ENCODE peak calls at places on chromosomes 12 and 14, in six cellular contexts. U is CD8-positive, alpha-beta T cell; X is mesenchymal stem cell; I is effector memory CD4-positive, alpha-beta T cell; A is naive thymus-derived CD4-positive, alpha-beta T cell; F is CD8-positive, alpha-beta memory T cell. K is an unnamed sample.

GRCh38 chr12:123041042-123041531 is 60.6 kb downstream of the ARL6IP4 start:
- DNase-seq in U (no peak), X (no peak), I (no peak), A (no peak), F (no peak), K (no peak)

GRCh38 chr14:71716371-71716770 is 215.9 kb upstream of the RGS6 start:
- DNase-seq in U (no peak), X (no peak), I (no peak), A (no peak), F (no peak), K (no peak)

GRCh38 chr14:70020350-70021170 is 141.3 kb downstream of the SMOC1 start:
- DNase-seq in U (no peak), X (no peak), I (no peak), A (no peak), F (no peak), K (no peak)

GRCh38 chr14:31326111-31326510 is 94.2 kb downstream of the HEATR5A start:
- DNase-seq in U (peak; percentile 27), X (peak; percentile 6), I (no peak), A (no peak), F (no peak), K (no peak)

GRCh38 chr14:103549361-103550311 is 12.8 kb downstream of the BAG5 start:
- DNase-seq in U (no peak), X (no peak), I (no peak), A (no peak), F (peak; percentile 45), K (no peak)

GRCh38 chr12:50745861-50746260 is 18.0 kb upstream of the ATF1 start:
- DNase-seq in U (no peak), X (no peak), I (no peak), A (no peak), F (no peak), K (no peak)

GRCh38 chr12:50572275-50572674 is 67.5 kb downstream of the DIP2B start:
- DNase-seq in U (no peak), X (peak; percentile 86), I (no peak), A (no peak), F (no peak), K (no peak)

GRCh38 chr12:123056053-123056452 is 75.6 kb downstream of the ARL6IP4 start:
- DNase-seq in U (no peak), X (peak; percentile 81), I (no peak), A (no peak), F (no peak), K (no peak)

GRCh38 chr12:92784356-92784755 is 81.6 kb downstream of the PLEKHG7 start:
- DNase-seq in U (no peak), X (peak; percentile 57), I (no peak), A (no peak), F (no peak), K (peak; percentile 11)

GRCh38 chr12:12561305-12562015 is 1.2 kb downstream of the DUSP16 start:
- DNase-seq in U (peak; percentile 53), X (peak; percentile 74), I (peak; percentile 28), A (peak; percentile 57), F (peak; percentile 67), K (no peak)

GRCh38 chr14:74035556-74035955 is 16.4 kb downstream of the BBOF1 start:
- DNase-seq in U (no peak), X (peak; percentile 33), I (no peak), A (no peak), F (no peak), K (no peak)

GRCh38 chr12:14059538-14059937 is 78.1 kb upstream of the GRIN2B start:
- DNase-seq in U (no peak), X (no peak), I (no peak), A (no peak), F (no peak), K (no peak)

GRCh38 chr14:43647302-43647701 is 859.8 kb downstream of the FSCB start:
- DNase-seq in U (no peak), X (peak; percentile 14), I (no peak), A (no peak), F (no peak), K (no peak)

GRCh38 chr12:108722463-108722862 is 8.9 kb downstream of the CORO1C start:
- DNase-seq in U (no peak), X (peak; percentile 46), I (no peak), A (no peak), F (no peak), K (no peak)

GRCh38 chr12:29725587-29726320 is 58.0 kb downstream of the TMTC1 start:
- DNase-seq in U (no peak), X (peak; percentile 66), I (no peak), A (no peak), F (no peak), K (no peak)

GRCh38 chr12:101745481-101745880 is 6.2 kb upstream of the SYCP3 start:
- DNase-seq in U (no peak), X (no peak), I (no peak), A (no peak), F (no peak), K (no peak)

GRCh38 chr12:15842106-15842505 is 40.1 kb upstream of the STRAP start:
- DNase-seq in U (no peak), X (peak; percentile 44), I (no peak), A (no peak), F (no peak), K (no peak)

GRCh38 chr12:78002878-78003277 is 172.2 kb downstream of the NAV3 start:
- DNase-seq in U (no peak), X (no peak), I (no peak), A (no peak), F (no peak), K (no peak)

DNA sequence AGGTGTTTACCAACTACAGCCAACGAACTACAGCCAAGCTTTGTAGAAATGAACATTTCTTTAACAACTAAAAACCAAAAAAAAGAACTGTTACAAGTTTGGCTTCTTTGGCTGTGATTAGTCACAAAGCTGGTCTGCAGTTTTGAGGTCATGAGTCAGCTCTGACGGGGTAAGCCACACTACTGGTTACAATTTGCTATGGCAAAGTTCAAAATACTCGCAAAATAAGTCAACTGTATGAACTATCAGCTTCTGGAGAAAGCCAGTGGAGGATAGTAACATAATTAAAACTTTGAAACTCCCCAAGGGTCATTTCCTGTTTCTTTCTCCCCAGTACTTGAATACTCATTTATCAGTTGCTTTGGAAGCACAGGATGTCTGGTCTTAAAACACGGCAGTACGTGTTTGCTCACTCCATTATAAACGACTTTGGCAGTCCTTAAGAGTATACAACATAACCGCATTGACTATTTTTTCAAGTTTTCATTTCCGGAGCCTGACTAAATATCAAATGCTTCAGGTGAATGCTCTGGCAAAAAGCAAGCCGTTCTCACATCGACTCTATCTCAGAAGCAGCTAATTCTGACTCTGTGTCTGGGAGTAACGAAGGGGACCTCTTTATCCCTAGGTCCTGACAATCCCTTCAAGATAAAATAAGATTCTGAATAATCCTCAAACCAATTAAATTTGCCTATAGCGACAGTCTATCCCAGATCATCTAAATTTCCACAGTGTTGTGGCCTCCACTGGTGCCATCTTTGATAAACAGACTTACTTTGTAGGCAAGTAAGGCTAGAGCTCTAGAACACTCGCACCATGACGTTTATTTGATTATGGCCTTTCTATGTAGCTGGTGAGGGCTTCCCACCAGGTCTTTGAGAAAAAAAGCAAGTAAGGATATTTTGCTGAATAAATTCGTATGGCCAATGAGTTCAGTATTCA is 10.6 kb downstream of the PHLDA1 start:
- DNase-seq in U (peak; percentile 78), X (peak; percentile 99), I (peak; percentile 64), A (peak; percentile 61), F (peak; percentile 86), K (no peak)
- H3K4me1 ChIP-seq in U (peaks cover 24% of the 10 kb centered on the region), X (peaks cover 6% of the 10 kb centered on the region), I (peaks cover 19% of the 10 kb centered on the region), A (peaks cover 15% of the 10 kb centered on the region), F (peaks cover 30% of the 10 kb centered on the region), K (peaks cover 53% of the 10 kb centered on the region)

DNA sequence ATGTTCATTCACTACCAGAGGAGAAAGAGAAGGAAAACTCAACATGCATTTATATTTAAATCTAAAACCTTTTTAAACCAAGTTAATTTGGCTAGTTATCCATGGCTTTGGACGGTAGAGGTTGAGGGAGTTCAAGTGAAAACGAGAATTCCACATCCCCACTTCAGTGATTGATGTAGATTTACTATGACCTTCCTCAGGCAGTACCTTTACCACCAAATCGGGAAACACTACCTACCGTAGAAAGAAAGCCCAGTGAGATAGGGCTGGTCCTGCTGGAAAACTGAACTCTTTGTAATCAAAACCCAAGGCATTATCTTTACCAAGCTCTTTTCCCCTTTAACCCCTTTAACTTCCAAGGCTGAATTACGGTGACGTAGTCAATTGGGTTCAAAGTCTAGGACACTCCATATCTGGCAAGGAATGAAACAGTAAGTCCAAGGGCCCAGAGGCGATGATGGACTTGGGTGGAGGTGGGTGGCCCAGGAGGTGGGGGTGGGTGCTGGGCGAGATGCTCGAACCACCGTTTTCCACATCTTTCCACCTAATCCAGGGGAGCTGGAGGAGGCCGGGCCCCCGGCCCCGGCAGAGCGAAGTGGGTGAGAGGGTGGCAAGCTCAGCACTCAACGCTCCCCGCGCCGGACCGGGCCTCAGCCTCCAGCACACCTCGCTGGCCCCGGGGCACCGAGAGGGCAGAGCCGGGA is 618 bp downstream of the SEC23A start:
- DNase-seq in U (no peak), X (peak; percentile 69), I (no peak), A (no peak), F (no peak), K (no peak)
- H3K36me3 ChIP-seq in U (no peaks in the 10 kb centered on the region), X (no peaks in the 10 kb centered on the region), I (no peaks in the 10 kb centered on the region), A (no peaks in the 10 kb centered on the region), F (no peaks in the 10 kb centered on the region), K (no peaks in the 10 kb centered on the region)

DNA sequence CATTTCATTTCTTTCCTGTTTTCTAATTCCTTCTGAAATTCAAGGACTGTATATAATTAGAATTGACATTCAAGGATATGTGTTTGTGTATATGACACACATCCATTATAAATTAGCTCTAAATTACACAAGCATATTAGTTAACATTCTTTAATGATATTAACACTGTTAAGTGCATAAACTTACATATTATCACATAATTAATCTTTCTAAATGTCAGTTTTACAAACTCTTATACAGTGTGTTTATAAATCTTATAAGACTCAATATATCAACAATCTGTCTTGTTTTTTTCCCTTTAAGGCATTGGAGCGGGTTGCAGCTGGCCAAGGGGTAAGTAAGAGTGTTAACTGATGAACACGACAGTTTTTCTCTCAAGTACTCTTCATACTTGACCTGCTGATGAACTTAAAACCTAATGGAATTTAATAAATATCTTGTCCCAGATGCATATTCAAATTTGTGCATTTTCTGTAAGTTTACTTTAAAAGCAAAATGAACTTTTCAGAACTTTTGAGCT is 76.1 kb downstream of the METTL25 start:
- DNase-seq in U (no peak), X (no peak), I (no peak), A (no peak), F (no peak), K (no peak)
- H3K4me1 ChIP-seq in U (no peaks in the 10 kb centered on the region), X (no peaks in the 10 kb centered on the region), I (no peaks in the 10 kb centered on the region), A (no peaks in the 10 kb centered on the region), F (no peaks in the 10 kb centered on the region), K (no peaks in the 10 kb centered on the region)

GRCh38 chr12:2833327-2833726 is 1.5 kb downstream of the NRIP2 start:
- DNase-seq in U (no peak), X (no peak), I (no peak), A (no peak), F (no peak), K (no peak)

GRCh38 chr12:2832550-2833127 is 2.2 kb downstream of the NRIP2 start:
- DNase-seq in U (no peak), X (no peak), I (no peak), A (no peak), F (no peak), K (no peak)

GRCh38 chr12:2834581-2835491 is at the start of gene NRIP2:
- DNase-seq in U (no peak), X (peak; percentile 69), I (no peak), A (no peak), F (no peak), K (no peak)

GRCh38 chr12:2836004-2836403 is 1.2 kb upstream of the NRIP2 start:
- DNase-seq in U (no peak), X (no peak), I (no peak), A (no peak), F (no peak), K (no peak)

DNA sequence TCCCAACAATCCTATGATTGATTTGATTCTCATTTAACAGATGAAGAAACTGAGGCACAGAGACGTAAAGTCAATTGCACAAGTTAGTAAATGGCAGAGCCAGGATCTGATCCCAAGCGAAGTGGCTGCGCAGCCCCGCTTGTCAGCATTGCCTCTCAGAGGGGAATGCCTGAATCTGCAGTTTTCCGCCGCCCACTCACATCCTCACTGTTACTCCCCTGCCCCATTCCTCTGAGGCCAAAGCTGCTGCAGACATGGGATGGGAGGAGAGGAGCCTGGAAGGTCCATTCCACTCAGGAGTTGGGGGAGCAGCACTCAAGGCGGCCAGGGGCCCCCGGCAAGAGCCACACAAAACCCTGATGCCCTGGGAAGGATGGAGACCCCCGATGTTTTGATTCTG is 1.0 kb downstream of the NRIP2 start:
- DNase-seq in U (no peak), X (no peak), I (no peak), A (no peak), F (no peak), K (no peak)
- H3K36me3 ChIP-seq in U (peaks cover 13% of the 10 kb centered on the region), X (peaks cover 7% of the 10 kb centered on the region), I (peaks cover 22% of the 10 kb centered on the region), A (peaks cover 15% of the 10 kb centered on the region), F (peaks cover 11% of the 10 kb centered on the region), K (peaks cover 4% of the 10 kb centered on the region)